ENCODE peak calls at places on chromosomes 16 and 17, in seven cellular contexts. B, F, M, H, X, W and Z are unnamed samples.

GRCh38 chr17:43898446-43898845 is 8.9 kb downstream of the MPP2 start:
- DNase-seq in B (no peak), F (no peak), M (no peak), H (no peak), X (no peak), W (no peak), Z (no peak)

GRCh38 chr16:88727871-88728270 is 21.6 kb downstream of the CTU2 start:
- DNase-seq in B (no peak), F (no peak), M (no peak), H (peak; percentile 64), X (no peak), W (no peak), Z (no peak)

GRCh38 chr16:69936252-69936651 is 14.9 kb upstream of the CLEC18A start:
- DNase-seq in B (no peak), F (no peak), M (no peak), H (no peak), X (no peak), W (no peak), Z (no peak)

GRCh38 chr17:75785016-75785769 is 587 bp downstream of the UNK start:
- DNase-seq in B (peak; percentile 94), F (peak; percentile 92), M (peak; percentile 78), H (peak; percentile 81), X (no peak), W (peak; percentile 86), Z (peak; percentile 87)

GRCh38 chr16:29675811-29676643 is 3.0 kb upstream of the QPRT start:
- DNase-seq in B (no peak), F (no peak), M (no peak), H (peak; percentile 24), X (no peak), W (no peak), Z (no peak)

GRCh38 chr17:75691371-75692290 is 24.5 kb downstream of the SAP30BP start:
- DNase-seq in B (no peak), F (no peak), M (peak; percentile 49), H (no peak), X (no peak), W (no peak), Z (no peak)

GRCh38 chr16:56041556-56042140 is 149.6 kb upstream of the GNAO1 start:
- DNase-seq in B (no peak), F (no peak), M (no peak), H (no peak), X (peak; percentile 14), W (no peak), Z (no peak)

GRCh38 chr17:56471661-56472060 is 121.8 kb upstream of the NOG start:
- DNase-seq in B (no peak), F (no peak), M (no peak), H (no peak), X (no peak), W (no peak), Z (no peak)

GRCh38 chr17:19306160-19307111 is 56.1 kb downstream of the B9D1 start:
- DNase-seq in B (peak; percentile 30), F (no peak), M (no peak), H (no peak), X (peak; percentile 27), W (peak; percentile 16), Z (no peak)

GRCh38 chr16:81697321-81697885 is 81.7 kb upstream of the PLCG2 start:
- DNase-seq in B (peak; percentile 65), F (no peak), M (peak; percentile 28), H (peak; percentile 51), X (no peak), W (peak; percentile 58), Z (peak; percentile 36)

GRCh38 chr16:53209489-53209888 is 154.7 kb downstream of the CHD9 start:
- DNase-seq in B (no peak), F (no peak), M (no peak), H (no peak), X (no peak), W (no peak), Z (no peak)

GRCh38 chr16:11257131-11257938 is 1.3 kb upstream of the SOCS1 start:
- DNase-seq in B (peak; percentile 74), F (peak; percentile 78), M (peak; percentile 46), H (peak; percentile 80), X (peak; percentile 42), W (peak; percentile 60), Z (peak; percentile 57)

GRCh38 chr16:23871924-23872323 is 36.1 kb downstream of the PRKCB start:
- DNase-seq in B (no peak), F (no peak), M (no peak), H (no peak), X (no peak), W (no peak), Z (no peak)

GRCh38 chr17:50139950-50140885 is 10.3 kb upstream of the SAMD14 start:
- DNase-seq in B (peak; percentile 81), F (peak; percentile 81), M (peak; percentile 74), H (peak; percentile 77), X (peak; percentile 73), W (peak; percentile 83), Z (peak; percentile 73)

GRCh38 chr16:72455743-72456659 is 284.0 kb upstream of the PMFBP1 start:
- DNase-seq in B (peak; percentile 28), F (no peak), M (no peak), H (no peak), X (no peak), W (no peak), Z (no peak)

GRCh38 chr17:2064980-2065785 is 10.3 kb downstream of the HIC1 start:
- DNase-seq in B (no peak), F (no peak), M (peak; percentile 68), H (peak; percentile 77), X (no peak), W (peak; percentile 47), Z (peak; percentile 38)

GRCh38 chr16:66551362-66551761 is 1.0 kb upstream of the CKLF start:
- DNase-seq in B (no peak), F (no peak), M (peak; percentile 39), H (no peak), X (peak; percentile 39), W (peak; percentile 63), Z (peak; percentile 53)

GRCh38 chr17:75006653-75007052 is 5.8 kb upstream of the MRPL58 start:
- DNase-seq in B (no peak), F (no peak), M (no peak), H (no peak), X (no peak), W (no peak), Z (no peak)

GRCh38 chr17:8124350-8125195 is 667 bp upstream of the HES7 start:
- DNase-seq in B (no peak), F (no peak), M (no peak), H (no peak), X (no peak), W (no peak), Z (no peak)

GRCh38 chr16:1808691-1809090 is 15.2 kb upstream of the IGFALS start:
- DNase-seq in B (no peak), F (no peak), M (no peak), H (no peak), X (no peak), W (no peak), Z (no peak)

GRCh38 chr16:51137097-51137496 is 14.0 kb downstream of the SALL1 start:
- DNase-seq in B (no peak), F (no peak), M (no peak), H (no peak), X (no peak), W (no peak), Z (no peak)

GRCh38 chr16:56910654-56911539 is 21.0 kb upstream of the HERPUD1 start:
- DNase-seq in B (no peak), F (peak; percentile 65), M (no peak), H (peak; percentile 85), X (no peak), W (no peak), Z (no peak)

GRCh38 chr17:60087882-60088669 is 9.4 kb upstream of the HEATR6 start:
- DNase-seq in B (peak; percentile 42), F (no peak), M (no peak), H (peak; percentile 53), X (no peak), W (no peak), Z (no peak)